ENCODE peak calls at places on chromosomes 11 and 22, in ten cellular contexts. H is epithelial cell of esophagus, T is esophagus squamous epithelium, U is PC-3, L is neural progenitor cell, X is spleen, C is right atrium auricular region, Z is fibroblast of mammary gland, K is GM23338, Q is AG04450. O is an unnamed sample.

GRCh38 chr22:37187552-37187890 is 526 bp downstream of the C1QTNF6 start:
- DNase-seq in T (no peak), H (peak; percentile 50), U (peak; percentile 58), C (no peak), Z (peak; percentile 68), X (no peak), K (no peak), Q (no peak), L (no peak), O (peak; percentile 61)

GRCh38 chr11:58654079-58654907 is 31.8 kb downstream of the CNTF start:
- DNase-seq in Z (peak; percentile 73), T (no peak), K (peak; percentile 88), C (peak; percentile 80), H (peak; percentile 78), Q (peak; percentile 29), L (peak; percentile 87), X (peak; percentile 92), U (peak; percentile 91), O (peak; percentile 51)

GRCh38 chr11:64556721-64557250 is 34.2 kb upstream of the SLC22A12 start:
- DNase-seq in C (no peak), Q (no peak), K (no peak), L (no peak), Z (no peak), X (no peak), T (no peak), H (no peak), U (no peak), O (no peak)

GRCh38 chr11:32005786-32006406 is 85.0 kb upstream of the RCN1 start:
- DNase-seq in H (peak; percentile 30), C (no peak), L (no peak), U (peak; percentile 76), T (no peak), Z (peak; percentile 39), Q (no peak), K (no peak), X (no peak), O (peak; percentile 6)

GRCh38 chr11:131460931-131461330 is 90.5 kb downstream of the NTM start:
- DNase-seq in H (no peak), L (no peak), K (no peak), C (no peak), T (no peak), Q (no peak), U (no peak), Z (no peak), X (no peak), O (no peak)

GRCh38 chr11:131246589-131247164 is 123.7 kb upstream of the NTM start:
- DNase-seq in L (peak; percentile 81), U (peak; percentile 48), H (peak; percentile 23), K (peak; percentile 93), Z (peak; percentile 11), T (no peak), X (no peak), Q (no peak), C (no peak), O (no peak)

GRCh38 chr11:101187748-101188147 is 58.1 kb upstream of the PGR start:
- DNase-seq in C (no peak), Q (no peak), Z (no peak), H (no peak), K (no peak), X (no peak), T (no peak), L (no peak), U (no peak), O (no peak)

GRCh38 chr22:19797086-19797485 is 36.5 kb downstream of the TBX1 start:
- DNase-seq in C (no peak), U (no peak), Q (no peak), L (no peak), X (no peak), H (no peak), Z (no peak), T (no peak), K (no peak), O (no peak)

GRCh38 chr11:112216591-112217105 is 9.6 kb upstream of the PTS start:
- DNase-seq in C (no peak), Z (peak; percentile 25), L (no peak), X (no peak), Q (peak; percentile 51), U (peak; percentile 39), H (no peak), T (no peak), K (no peak), O (no peak)

GRCh38 chr11:60887531-60887930 is 18.9 kb downstream of the PRPF19 start:
- DNase-seq in Z (peak; percentile 69), L (peak; percentile 70), X (no peak), C (no peak), U (peak; percentile 79), K (peak; percentile 77), T (no peak), H (peak; percentile 61), Q (no peak), O (peak; percentile 77)

GRCh38 chr11:111438846-111439520 is 59.9 kb upstream of the POU2AF1 start:
- DNase-seq in L (no peak), T (no peak), K (no peak), X (no peak), Q (no peak), H (no peak), Z (no peak), U (no peak), C (no peak), O (no peak)

GRCh38 chr11:71251159-71251721 is 1.1 kb downstream of the SHANK2 start:
- DNase-seq in U (peak; percentile 41), C (no peak), Z (no peak), L (peak; percentile 60), Q (no peak), X (no peak), H (peak; percentile 37), T (no peak), K (peak; percentile 46), O (no peak)

GRCh38 chr11:13278620-13279486 is 1.3 kb downstream of the BMAL1 start:
- DNase-seq in C (no peak), H (peak; percentile 22), X (peak; percentile 87), U (no peak), K (peak; percentile 60), T (no peak), Q (no peak), Z (no peak), L (peak; percentile 66), O (peak; percentile 41)

GRCh38 chr22:40426671-40427070 is 56.3 kb downstream of the SGSM3 start:
- DNase-seq in U (no peak), T (no peak), Q (no peak), L (no peak), X (no peak), Z (peak; percentile 63), K (no peak), C (no peak), H (no peak), O (no peak)

DNA sequence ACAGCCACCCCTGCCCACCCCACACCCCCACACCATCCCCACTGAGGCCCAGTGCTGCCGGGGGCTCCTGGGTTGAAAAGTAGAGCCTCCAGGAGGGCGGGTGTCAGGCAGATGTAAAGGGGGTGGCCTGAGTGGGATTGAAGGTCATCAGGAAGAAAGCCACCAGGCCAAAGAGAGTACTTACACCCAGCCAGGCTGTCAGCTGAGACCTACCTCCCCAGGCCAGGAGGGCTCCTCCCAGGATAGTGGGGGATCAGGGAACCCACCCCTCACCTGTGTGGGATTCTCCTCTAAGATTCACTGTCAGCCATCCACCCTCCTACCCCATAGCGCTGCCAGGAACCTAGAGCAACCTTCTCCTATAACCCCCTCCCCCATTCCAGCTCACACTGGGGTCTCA is 17.2 kb upstream of the FCHSD2 start:
- DNase-seq in L (no peak), C (no peak), Z (no peak), T (no peak), K (no peak), H (no peak), X (peak; percentile 45), U (no peak), Q (no peak), O (no peak)
- H3K4me3 ChIP-seq in L (no peak overlapping the region), C (no peak overlapping the region), Z (no peak overlapping the region), T (no peak overlapping the region), K (no peak overlapping the region), H (no peak overlapping the region), X (no peak overlapping the region), U (no peak overlapping the region), Q (no peak overlapping the region), O (no peak overlapping the region)

DNA sequence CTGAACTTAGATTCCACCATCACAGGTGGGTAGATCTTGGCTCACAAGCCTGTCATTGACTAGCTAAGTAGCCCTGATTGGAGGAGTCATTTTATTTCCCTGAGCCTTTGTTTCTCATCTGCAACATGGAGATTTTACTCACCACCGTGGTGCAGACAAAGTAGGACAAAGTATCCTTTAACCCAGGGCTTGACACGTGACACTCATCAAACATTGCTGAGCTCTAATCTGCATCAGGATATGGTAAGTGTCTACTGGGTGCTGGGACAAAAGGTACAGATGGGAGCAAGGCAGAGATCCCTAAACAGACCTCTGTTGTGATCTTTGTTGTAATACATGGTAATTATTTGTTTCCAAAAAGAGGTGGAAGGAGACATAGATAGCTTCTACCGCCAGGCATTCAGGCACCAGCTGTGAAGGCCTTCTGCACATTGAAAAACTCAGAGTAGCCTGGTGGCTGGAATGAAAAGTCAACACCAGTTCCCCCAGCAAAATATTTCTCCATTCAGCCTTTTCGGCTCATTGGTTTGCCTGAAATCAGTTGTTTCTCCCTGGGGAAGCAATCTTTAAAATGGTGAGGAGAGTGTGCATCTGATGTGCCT is 18.3 kb upstream of the MICAL2 start:
- DNase-seq in H (no peak), T (no peak), Q (no peak), X (no peak), K (no peak), C (no peak), U (peak; percentile 26), L (peak; percentile 30), Z (no peak), O (no peak)
- TF ChIP-seq CTCF in H (no peak), T (no peak), Q (peak; percentile 43), X (no peak), K (no peak), C (no peak), U (no peak), L (no peak), Z (no peak), O (no peak)

DNA sequence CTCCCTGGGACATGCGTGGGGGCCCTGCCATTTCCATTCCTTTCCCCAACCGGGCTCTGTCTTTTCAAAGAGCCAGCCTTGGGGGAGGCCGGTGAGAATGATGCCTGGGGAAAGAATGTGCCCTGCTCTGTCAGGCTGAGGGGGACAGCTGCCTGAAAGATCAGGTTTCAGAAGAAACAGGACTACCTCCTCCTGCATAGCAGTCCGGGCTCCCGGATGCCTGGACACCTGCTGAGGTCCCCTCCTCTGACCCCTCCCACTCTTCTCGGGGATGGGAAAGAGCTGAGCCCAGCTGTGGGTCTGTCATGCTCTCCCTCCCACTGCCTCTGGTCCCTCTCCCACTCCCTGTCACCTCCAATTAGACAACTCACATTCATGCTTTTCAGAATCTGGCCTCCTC is 41.8 kb upstream of the CDON start:
- DNase-seq in H (no peak), Q (no peak), T (no peak), C (no peak), X (peak; percentile 58), L (peak; percentile 86), Z (no peak), U (no peak), K (peak; percentile 88), O (no peak)
- H3K4me3 ChIP-seq in H (no peak overlapping the region), Q (no peak overlapping the region), T (no peak overlapping the region), C (no peak overlapping the region), X (no peak overlapping the region), L (peak overlapping the region; percentile 12), Z (no peak overlapping the region), U (no peak overlapping the region), K (peak overlapping the region; percentile 36), O (no peak overlapping the region)

DNA sequence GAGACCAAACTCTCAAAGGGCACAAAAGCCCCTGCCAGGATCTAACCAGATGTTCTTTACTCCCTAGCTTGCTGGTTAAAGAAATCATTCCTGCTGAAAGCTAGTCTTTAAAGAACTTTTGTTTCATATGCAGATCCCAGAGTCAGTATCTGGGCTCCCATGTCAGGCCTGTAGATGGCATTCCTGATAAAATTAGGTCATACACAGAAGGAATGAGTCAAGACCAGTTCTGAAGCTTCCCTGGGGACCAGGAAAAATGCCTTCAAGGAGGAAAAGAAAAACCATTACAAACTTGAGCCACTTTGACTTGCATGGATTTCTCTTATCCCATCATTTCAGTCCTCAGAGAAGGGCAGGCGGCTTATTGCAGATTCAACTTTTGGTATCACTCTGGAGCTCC is 5.9 kb downstream of the DBX1 start:
- DNase-seq in T (no peak), X (no peak), Z (peak; percentile 72), C (no peak), K (peak; percentile 72), H (peak; percentile 26), Q (no peak), L (no peak), U (peak; percentile 13), O (peak; percentile 68)
- TF ChIP-seq CTCF in T (no peak), X (no peak), Z (peak; percentile 22), C (no peak), K (no peak), H (peak; percentile 7), Q (no peak), L (no peak), U (no peak), O (no peak)